ENCODE peak calls at places on chromosomes 7 and 10, in seven cellular contexts. One of them, this sample, is unnamed.

GRCh38 chr7:107387573-107388219 is 82.2 kb upstream of the GPR22 start:
- DNase-seq in astrocyte of the spinal cord: peak; percentile 83
- DNase-seq in activated T-cell treated with anti-CD3 and anti-CD28 coated beads, Interleukin-2, amount 50 U/mL, for 48 hours: no peak
- DNase-seq in CD8-positive, alpha-beta T cell: no peak
- DNase-seq in activated naive CD4-positive, alpha-beta T cell treated with anti-CD3 and anti-CD28 coated beads, Interleukin-2, amount 50 U/mL, for 16 hours: no peak
- DNase-seq in KBM-7: peak; percentile 18
- DNase-seq in endothelial cell: no peak
- DNase-seq in this sample: no peak

GRCh38 chr7:64947252-64948000 is 43.4 kb downstream of the ZNF117 start:
- DNase-seq in astrocyte of the spinal cord: no peak
- DNase-seq in activated naive CD4-positive, alpha-beta T cell treated with anti-CD3 and anti-CD28 coated beads, Interleukin-2, amount 50 U/mL, for 16 hours: no peak
- DNase-seq in activated T-cell treated with anti-CD3 and anti-CD28 coated beads, Interleukin-2, amount 50 U/mL, for 48 hours: no peak
- DNase-seq in endothelial cell: peak; percentile 28
- DNase-seq in KBM-7: no peak
- DNase-seq in CD8-positive, alpha-beta T cell: no peak
- DNase-seq in this sample: no peak

GRCh38 chr10:114489521-114490310 is 85.4 kb upstream of the AFAP1L2 start:
- DNase-seq in endothelial cell: peak; percentile 21
- DNase-seq in activated T-cell treated with anti-CD3 and anti-CD28 coated beads, Interleukin-2, amount 50 U/mL, for 48 hours: no peak
- DNase-seq in KBM-7: no peak
- DNase-seq in CD8-positive, alpha-beta T cell: no peak
- DNase-seq in activated naive CD4-positive, alpha-beta T cell treated with anti-CD3 and anti-CD28 coated beads, Interleukin-2, amount 50 U/mL, for 16 hours: no peak
- DNase-seq in astrocyte of the spinal cord: no peak
- DNase-seq in this sample: no peak

GRCh38 chr7:51732951-51733350 is 416.3 kb upstream of the COBL start:
- DNase-seq in activated naive CD4-positive, alpha-beta T cell treated with anti-CD3 and anti-CD28 coated beads, Interleukin-2, amount 50 U/mL, for 16 hours: no peak
- DNase-seq in astrocyte of the spinal cord: no peak
- DNase-seq in KBM-7: no peak
- DNase-seq in CD8-positive, alpha-beta T cell: no peak
- DNase-seq in endothelial cell: no peak
- DNase-seq in activated T-cell treated with anti-CD3 and anti-CD28 coated beads, Interleukin-2, amount 50 U/mL, for 48 hours: no peak
- DNase-seq in this sample: no peak

GRCh38 chr7:156067156-156067555 is 254.9 kb upstream of the SHH start:
- DNase-seq in KBM-7: no peak
- DNase-seq in activated naive CD4-positive, alpha-beta T cell treated with anti-CD3 and anti-CD28 coated beads, Interleukin-2, amount 50 U/mL, for 16 hours: no peak
- DNase-seq in astrocyte of the spinal cord: no peak
- DNase-seq in activated T-cell treated with anti-CD3 and anti-CD28 coated beads, Interleukin-2, amount 50 U/mL, for 48 hours: no peak
- DNase-seq in endothelial cell: no peak
- DNase-seq in CD8-positive, alpha-beta T cell: no peak
- DNase-seq in this sample: no peak

GRCh38 chr7:92823042-92823441 is 13.3 kb downstream of the CDK6 start:
- DNase-seq in CD8-positive, alpha-beta T cell: no peak
- DNase-seq in endothelial cell: no peak
- DNase-seq in activated naive CD4-positive, alpha-beta T cell treated with anti-CD3 and anti-CD28 coated beads, Interleukin-2, amount 50 U/mL, for 16 hours: no peak
- DNase-seq in activated T-cell treated with anti-CD3 and anti-CD28 coated beads, Interleukin-2, amount 50 U/mL, for 48 hours: no peak
- DNase-seq in KBM-7: no peak
- DNase-seq in astrocyte of the spinal cord: no peak
- DNase-seq in this sample: no peak

GRCh38 chr10:127908106-127908957 is 1.4 kb downstream of the PTPRE start:
- DNase-seq in activated naive CD4-positive, alpha-beta T cell treated with anti-CD3 and anti-CD28 coated beads, Interleukin-2, amount 50 U/mL, for 16 hours: no peak
- DNase-seq in KBM-7: no peak
- DNase-seq in activated T-cell treated with anti-CD3 and anti-CD28 coated beads, Interleukin-2, amount 50 U/mL, for 48 hours: no peak
- DNase-seq in astrocyte of the spinal cord: peak; percentile 65
- DNase-seq in endothelial cell: no peak
- DNase-seq in CD8-positive, alpha-beta T cell: no peak
- DNase-seq in this sample: peak; percentile 47

GRCh38 chr7:50534690-50535290 is 30.4 kb downstream of the DDC start:
- DNase-seq in activated naive CD4-positive, alpha-beta T cell treated with anti-CD3 and anti-CD28 coated beads, Interleukin-2, amount 50 U/mL, for 16 hours: no peak
- DNase-seq in CD8-positive, alpha-beta T cell: no peak
- DNase-seq in endothelial cell: no peak
- DNase-seq in activated T-cell treated with anti-CD3 and anti-CD28 coated beads, Interleukin-2, amount 50 U/mL, for 48 hours: peak; percentile 35
- DNase-seq in KBM-7: peak; percentile 21
- DNase-seq in astrocyte of the spinal cord: peak; percentile 98
- DNase-seq in this sample: peak; percentile 93

GRCh38 chr7:1257221-1257620 is 24.5 kb downstream of the UNCX start:
- DNase-seq in activated naive CD4-positive, alpha-beta T cell treated with anti-CD3 and anti-CD28 coated beads, Interleukin-2, amount 50 U/mL, for 16 hours: peak; percentile 0
- DNase-seq in activated T-cell treated with anti-CD3 and anti-CD28 coated beads, Interleukin-2, amount 50 U/mL, for 48 hours: no peak
- DNase-seq in endothelial cell: no peak
- DNase-seq in CD8-positive, alpha-beta T cell: no peak
- DNase-seq in astrocyte of the spinal cord: no peak
- DNase-seq in KBM-7: no peak
- DNase-seq in this sample: no peak

GRCh38 chr10:82020999-82021398 is 146.0 kb downstream of the NRG3 start:
- DNase-seq in endothelial cell: no peak
- DNase-seq in KBM-7: no peak
- DNase-seq in activated naive CD4-positive, alpha-beta T cell treated with anti-CD3 and anti-CD28 coated beads, Interleukin-2, amount 50 U/mL, for 16 hours: no peak
- DNase-seq in CD8-positive, alpha-beta T cell: no peak
- DNase-seq in activated T-cell treated with anti-CD3 and anti-CD28 coated beads, Interleukin-2, amount 50 U/mL, for 48 hours: no peak
- DNase-seq in astrocyte of the spinal cord: no peak
- DNase-seq in this sample: no peak

GRCh38 chr7:5428470-5429252 is 5.0 kb upstream of the TNRC18 start:
- DNase-seq in CD8-positive, alpha-beta T cell: no peak
- DNase-seq in astrocyte of the spinal cord: peak; percentile 90
- DNase-seq in activated T-cell treated with anti-CD3 and anti-CD28 coated beads, Interleukin-2, amount 50 U/mL, for 48 hours: peak; percentile 37
- DNase-seq in KBM-7: peak; percentile 78
- DNase-seq in endothelial cell: peak; percentile 38
- DNase-seq in activated naive CD4-positive, alpha-beta T cell treated with anti-CD3 and anti-CD28 coated beads, Interleukin-2, amount 50 U/mL, for 16 hours: no peak
- DNase-seq in this sample: no peak

GRCh38 chr7:135390829-135391228 is 119.1 kb downstream of the CNOT4 start:
- DNase-seq in endothelial cell: no peak
- DNase-seq in astrocyte of the spinal cord: no peak
- DNase-seq in activated naive CD4-positive, alpha-beta T cell treated with anti-CD3 and anti-CD28 coated beads, Interleukin-2, amount 50 U/mL, for 16 hours: no peak
- DNase-seq in KBM-7: no peak
- DNase-seq in CD8-positive, alpha-beta T cell: no peak
- DNase-seq in activated T-cell treated with anti-CD3 and anti-CD28 coated beads, Interleukin-2, amount 50 U/mL, for 48 hours: no peak
- DNase-seq in this sample: no peak

GRCh38 chr10:36534471-36535002 is 590.9 kb upstream of the ANKRD30A start:
- DNase-seq in astrocyte of the spinal cord: peak; percentile 92
- DNase-seq in CD8-positive, alpha-beta T cell: no peak
- DNase-seq in activated naive CD4-positive, alpha-beta T cell treated with anti-CD3 and anti-CD28 coated beads, Interleukin-2, amount 50 U/mL, for 16 hours: no peak
- DNase-seq in endothelial cell: no peak
- DNase-seq in KBM-7: peak; percentile 99
- DNase-seq in activated T-cell treated with anti-CD3 and anti-CD28 coated beads, Interleukin-2, amount 50 U/mL, for 48 hours: no peak
- DNase-seq in this sample: peak; percentile 81

GRCh38 chr7:7757576-7757975 is 39.2 kb upstream of the RPA3 start:
- DNase-seq in activated naive CD4-positive, alpha-beta T cell treated with anti-CD3 and anti-CD28 coated beads, Interleukin-2, amount 50 U/mL, for 16 hours: no peak
- DNase-seq in endothelial cell: no peak
- DNase-seq in KBM-7: no peak
- DNase-seq in astrocyte of the spinal cord: no peak
- DNase-seq in CD8-positive, alpha-beta T cell: no peak
- DNase-seq in activated T-cell treated with anti-CD3 and anti-CD28 coated beads, Interleukin-2, amount 50 U/mL, for 48 hours: no peak
- DNase-seq in this sample: no peak

GRCh38 chr7:82015751-82016150 is 245.9 kb upstream of the HGF start:
- DNase-seq in activated T-cell treated with anti-CD3 and anti-CD28 coated beads, Interleukin-2, amount 50 U/mL, for 48 hours: no peak
- DNase-seq in endothelial cell: no peak
- DNase-seq in astrocyte of the spinal cord: no peak
- DNase-seq in KBM-7: peak; percentile 3
- DNase-seq in CD8-positive, alpha-beta T cell: no peak
- DNase-seq in activated naive CD4-positive, alpha-beta T cell treated with anti-CD3 and anti-CD28 coated beads, Interleukin-2, amount 50 U/mL, for 16 hours: no peak
- DNase-seq in this sample: no peak

GRCh38 chr7:137169282-137169698 is 174.2 kb downstream of the PTN start:
- DNase-seq in KBM-7: peak; percentile 18
- DNase-seq in CD8-positive, alpha-beta T cell: no peak
- DNase-seq in astrocyte of the spinal cord: peak; percentile 85
- DNase-seq in activated T-cell treated with anti-CD3 and anti-CD28 coated beads, Interleukin-2, amount 50 U/mL, for 48 hours: no peak
- DNase-seq in endothelial cell: peak; percentile 61
- DNase-seq in activated naive CD4-positive, alpha-beta T cell treated with anti-CD3 and anti-CD28 coated beads, Interleukin-2, amount 50 U/mL, for 16 hours: no peak
- DNase-seq in this sample: peak; percentile 16

GRCh38 chr10:72158174-72158573 is 57.6 kb upstream of the ANAPC16 start:
- DNase-seq in activated T-cell treated with anti-CD3 and anti-CD28 coated beads, Interleukin-2, amount 50 U/mL, for 48 hours: no peak
- DNase-seq in astrocyte of the spinal cord: no peak
- DNase-seq in endothelial cell: no peak
- DNase-seq in KBM-7: no peak
- DNase-seq in CD8-positive, alpha-beta T cell: no peak
- DNase-seq in activated naive CD4-positive, alpha-beta T cell treated with anti-CD3 and anti-CD28 coated beads, Interleukin-2, amount 50 U/mL, for 16 hours: no peak
- DNase-seq in this sample: no peak

GRCh38 chr10:106740071-106740470 is 424.4 kb downstream of the SORCS1 start:
- DNase-seq in endothelial cell: no peak
- DNase-seq in astrocyte of the spinal cord: no peak
- DNase-seq in CD8-positive, alpha-beta T cell: no peak
- DNase-seq in activated T-cell treated with anti-CD3 and anti-CD28 coated beads, Interleukin-2, amount 50 U/mL, for 48 hours: no peak
- DNase-seq in activated naive CD4-positive, alpha-beta T cell treated with anti-CD3 and anti-CD28 coated beads, Interleukin-2, amount 50 U/mL, for 16 hours: no peak
- DNase-seq in KBM-7: no peak
- DNase-seq in this sample: no peak

GRCh38 chr10:101785801-101786200 is 2.6 kb upstream of the NPM3 start:
- DNase-seq in KBM-7: no peak
- DNase-seq in endothelial cell: no peak
- DNase-seq in activated T-cell treated with anti-CD3 and anti-CD28 coated beads, Interleukin-2, amount 50 U/mL, for 48 hours: no peak
- DNase-seq in activated naive CD4-positive, alpha-beta T cell treated with anti-CD3 and anti-CD28 coated beads, Interleukin-2, amount 50 U/mL, for 16 hours: no peak
- DNase-seq in astrocyte of the spinal cord: no peak
- DNase-seq in CD8-positive, alpha-beta T cell: no peak
- DNase-seq in this sample: no peak

GRCh38 chr10:86067436-86068050 is 299.1 kb downstream of the GRID1 start:
- DNase-seq in astrocyte of the spinal cord: no peak
- DNase-seq in KBM-7: no peak
- DNase-seq in endothelial cell: no peak
- DNase-seq in activated T-cell treated with anti-CD3 and anti-CD28 coated beads, Interleukin-2, amount 50 U/mL, for 48 hours: no peak
- DNase-seq in CD8-positive, alpha-beta T cell: no peak
- DNase-seq in activated naive CD4-positive, alpha-beta T cell treated with anti-CD3 and anti-CD28 coated beads, Interleukin-2, amount 50 U/mL, for 16 hours: no peak
- DNase-seq in this sample: no peak

GRCh38 chr10:6174201-6174874 is 28.4 kb upstream of the PFKFB3 start:
- DNase-seq in astrocyte of the spinal cord: no peak
- DNase-seq in endothelial cell: no peak
- DNase-seq in activated T-cell treated with anti-CD3 and anti-CD28 coated beads, Interleukin-2, amount 50 U/mL, for 48 hours: no peak
- DNase-seq in activated naive CD4-positive, alpha-beta T cell treated with anti-CD3 and anti-CD28 coated beads, Interleukin-2, amount 50 U/mL, for 16 hours: no peak
- DNase-seq in KBM-7: no peak
- DNase-seq in CD8-positive, alpha-beta T cell: no peak
- DNase-seq in this sample: no peak

GRCh38 chr10:44261710-44262455 is 123.0 kb downstream of the CXCL12 start:
- DNase-seq in activated naive CD4-positive, alpha-beta T cell treated with anti-CD3 and anti-CD28 coated beads, Interleukin-2, amount 50 U/mL, for 16 hours: no peak
- DNase-seq in astrocyte of the spinal cord: no peak
- DNase-seq in KBM-7: no peak
- DNase-seq in endothelial cell: no peak
- DNase-seq in activated T-cell treated with anti-CD3 and anti-CD28 coated beads, Interleukin-2, amount 50 U/mL, for 48 hours: no peak
- DNase-seq in CD8-positive, alpha-beta T cell: no peak
- DNase-seq in this sample: peak; percentile 32

This sample was measured in kidney glomerular epithelial cell.